ENCODE peak calls at places on chromosomes 11 and 22, in eight cellular contexts. N is ovary, G is right lobe of liver, Y is adrenal gland, T is K562, U is Peyer's patch, A is HCT116, C is esophagus squamous epithelium. D is an unnamed sample.

GRCh38 chr11:115716577-115717214 is 212.5 kb upstream of the CADM1 start:
- DNase-seq in N (no peak), G (no peak), Y (peak; percentile 33), T (no peak), U (no peak), A (no peak), C (no peak), D (no peak)

GRCh38 chr22:45505991-45506743 is 3.5 kb downstream of the FBLN1 start:
- DNase-seq in N (no peak), G (no peak), Y (no peak), T (no peak), U (no peak), A (no peak), C (no peak), D (no peak)

GRCh38 chr11:126115820-126116319 is 53.2 kb upstream of the CDON start:
- DNase-seq in N (no peak), G (peak; percentile 87), Y (no peak), T (no peak), U (peak; percentile 72), A (peak; percentile 7), C (no peak), D (no peak)

GRCh38 chr11:44988111-44988510 is 37.4 kb upstream of the TP53I11 start:
- DNase-seq in N (no peak), G (no peak), Y (no peak), T (no peak), U (peak; percentile 2), A (no peak), C (no peak), D (no peak)

GRCh38 chr22:17580461-17581031 is 17.2 kb downstream of the SLC25A18 start:
- DNase-seq in N (no peak), G (peak; percentile 81), Y (no peak), T (peak; percentile 37), U (no peak), A (no peak), C (no peak), D (no peak)

GRCh38 chr22:20206709-20207215 is 55.9 kb upstream of the CCDC188 start:
- DNase-seq in N (no peak), G (peak; percentile 91), Y (no peak), T (peak; percentile 97), U (peak; percentile 78), A (no peak), C (no peak), D (peak; percentile 48)

GRCh38 chr22:48734359-48734758 is 1093.3 kb downstream of the BRD1 start:
- DNase-seq in N (no peak), G (peak; percentile 32), Y (no peak), T (no peak), U (no peak), A (no peak), C (no peak), D (no peak)

GRCh38 chr11:2519517-2519878 is 74.7 kb downstream of the KCNQ1 start:
- DNase-seq in N (no peak), G (no peak), Y (no peak), T (no peak), U (peak; percentile 17), A (no peak), C (no peak), D (no peak)

GRCh38 chr11:44770401-44770800 is 43.6 kb downstream of the TSPAN18 start:
- DNase-seq in N (no peak), G (no peak), Y (no peak), T (no peak), U (peak; percentile 23), A (no peak), C (no peak), D (no peak)

GRCh38 chr11:64381350-64381749 is 22.4 kb downstream of the RPS6KA4 start:
- DNase-seq in N (no peak), G (no peak), Y (no peak), T (no peak), U (no peak), A (no peak), C (no peak), D (no peak)

GRCh38 chr11:26225643-26226042 is 106.3 kb upstream of the ANO3 start:
- DNase-seq in N (no peak), G (no peak), Y (no peak), T (no peak), U (no peak), A (no peak), C (no peak), D (no peak)

GRCh38 chr22:20520093-20520511 is 12.7 kb downstream of the MED15 start:
- DNase-seq in N (no peak), G (no peak), Y (peak; percentile 57), T (peak; percentile 61), U (no peak), A (no peak), C (no peak), D (no peak)

GRCh38 chr11:120334894-120335462 is 1.2 kb upstream of the ARHGEF12 start:
- DNase-seq in N (peak; percentile 64), G (no peak), Y (peak; percentile 73), T (peak; percentile 57), U (peak; percentile 89), A (no peak), C (no peak), D (peak; percentile 23)

GRCh38 chr11:131748146-131749050 is 378.0 kb downstream of the NTM start:
- DNase-seq in N (no peak), G (peak; percentile 62), Y (peak; percentile 56), T (peak; percentile 53), U (peak; percentile 63), A (no peak), C (no peak), D (no peak)

GRCh38 chr11:122778148-122778547 is 60.2 kb upstream of the CRTAM start:
- DNase-seq in N (no peak), G (no peak), Y (no peak), T (no peak), U (no peak), A (no peak), C (no peak), D (peak; percentile 26)

GRCh38 chr11:122781378-122782040 is 56.8 kb upstream of the CRTAM start:
- DNase-seq in N (peak; percentile 78), G (peak; percentile 84), Y (peak; percentile 90), T (peak; percentile 81), U (peak; percentile 91), A (peak; percentile 67), C (peak; percentile 42), D (peak; percentile 60)

GRCh38 chr11:122782222-122782621 is 56.1 kb upstream of the CRTAM start:
- DNase-seq in N (no peak), G (no peak), Y (no peak), T (no peak), U (no peak), A (no peak), C (no peak), D (no peak)

GRCh38 chr11:122779047-122779629 is 59.2 kb upstream of the CRTAM start:
- DNase-seq in N (no peak), G (no peak), Y (no peak), T (no peak), U (no peak), A (no peak), C (no peak), D (no peak)

DNA sequence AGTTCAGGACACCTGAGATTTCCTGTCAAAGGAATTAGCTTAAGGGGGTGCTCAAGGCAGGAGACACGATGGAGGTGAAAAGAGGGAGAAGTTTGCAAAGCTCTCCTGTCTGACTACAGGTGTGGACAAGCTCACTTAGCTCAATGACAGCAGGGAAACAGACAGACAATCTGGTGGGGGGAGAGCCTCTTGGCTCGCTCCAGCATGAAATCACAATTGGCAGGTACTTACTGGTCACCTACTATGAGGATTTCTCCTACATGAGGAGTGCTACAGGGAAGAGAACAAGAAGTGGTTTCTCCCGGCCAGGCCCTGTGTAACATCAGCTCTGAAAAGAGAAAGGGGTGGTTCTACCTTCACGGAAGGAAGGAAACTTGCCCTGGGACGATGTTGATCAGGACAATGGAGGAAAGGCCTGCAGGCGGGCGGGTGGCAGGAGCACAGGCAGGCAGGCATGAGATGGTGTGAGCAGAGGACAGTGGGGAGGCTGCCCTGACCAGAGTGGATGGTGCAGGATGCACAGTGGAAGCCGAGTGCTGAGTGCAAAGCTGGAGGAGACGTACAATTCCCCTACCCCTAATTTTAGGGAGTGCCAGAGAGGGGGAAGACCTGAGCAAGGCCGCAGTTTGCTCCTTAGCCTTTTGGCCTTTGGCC is 57.9 kb upstream of the CRTAM start:
- DNase-seq in N (no peak), G (no peak), Y (no peak), T (no peak), U (no peak), A (no peak), C (no peak), D (no peak)
- TF ChIP-seq POLR2A in N (no peak), G (no peak), Y (no peak), T (no peak), U (no peak), A (no peak), C (no peak), D (no peak)

GRCh38 chr11:65503923-65504670 is 5.3 kb downstream of the MALAT1 start:
- DNase-seq in N (peak; percentile 13), G (no peak), Y (peak; percentile 35), T (peak; percentile 24), U (peak; percentile 35), A (no peak), C (no peak), D (no peak)
- TF ChIP-seq POLR2A in N (no peak), G (no peak), Y (peak; percentile 96), T (peak; percentile 94), U (peak; percentile 6), A (no peak), C (no peak), D (no peak)

GRCh38 chr22:30423959-30424380 is 1.6 kb upstream of the MTFP1 start:
- DNase-seq in N (peak; percentile 99), G (peak; percentile 99), Y (peak; percentile 99), T (peak; percentile 91), U (peak; percentile 100), A (peak; percentile 99), C (peak; percentile 94), D (peak; percentile 72)

GRCh38 chr22:30423296-30423958 is 2.1 kb upstream of the MTFP1 start:
- DNase-seq in N (no peak), G (peak; percentile 92), Y (no peak), T (peak; percentile 57), U (peak; percentile 70), A (no peak), C (no peak), D (no peak)

GRCh38 chr22:30420401-30421178 is 5.0 kb upstream of the MTFP1 start:
- DNase-seq in N (no peak), G (peak; percentile 4), Y (no peak), T (no peak), U (no peak), A (no peak), C (no peak), D (no peak)

GRCh38 chr22:30422481-30423295 is 2.9 kb upstream of the MTFP1 start:
- DNase-seq in N (peak; percentile 50), G (peak; percentile 77), Y (peak; percentile 91), T (peak; percentile 19), U (peak; percentile 90), A (peak; percentile 89), C (no peak), D (no peak)

GRCh38 chr22:30421695-30422480 is 3.7 kb upstream of the MTFP1 start:
- DNase-seq in N (no peak), G (peak; percentile 31), Y (no peak), T (peak; percentile 25), U (no peak), A (no peak), C (no peak), D (no peak)
- TF ChIP-seq POLR2A in N (no peak), G (peak; percentile 17), Y (no peak), T (peak; percentile 46), U (peak; percentile 71), A (no peak), C (no peak), D (no peak)

DNA sequence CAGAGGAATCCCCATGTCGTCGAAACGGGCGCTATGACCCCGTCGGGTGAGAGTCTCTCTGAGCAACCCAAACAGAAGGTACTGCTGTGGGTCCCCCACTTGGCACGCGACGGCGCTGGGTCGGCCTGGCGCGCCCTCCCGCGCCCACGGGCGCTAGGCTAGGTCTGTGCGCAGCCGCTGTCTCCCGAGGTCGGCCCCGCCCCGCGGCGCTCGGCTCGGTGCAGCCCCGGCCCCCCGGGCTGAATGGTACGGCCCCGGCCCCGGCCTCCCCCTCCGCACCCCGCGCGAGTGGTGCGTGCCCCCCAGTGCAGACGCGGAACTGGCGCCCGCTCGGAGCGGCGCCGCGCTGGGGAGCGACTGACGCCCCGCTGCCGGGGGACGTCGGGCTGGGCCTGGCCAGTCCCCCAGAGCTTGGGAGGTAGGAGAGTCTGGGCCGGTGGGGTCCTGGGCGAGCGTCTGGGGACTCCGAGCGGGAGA is at the start of gene MADD:
- DNase-seq in N (peak; percentile 90), G (peak; percentile 91), Y (peak; percentile 90), T (peak; percentile 97), U (peak; percentile 95), A (peak; percentile 55), C (peak; percentile 37), D (peak; percentile 97)
- TF ChIP-seq POLR2A in N (peak; percentile 68), G (peak; percentile 76), Y (peak; percentile 77), T (peak; percentile 78), U (peak; percentile 63), A (peak; percentile 52), C (peak; percentile 77), D (peak; percentile 78)